ENCODE peak calls at places on chromosome 22, in nine cellular contexts. I is endothelial cell of umbilical vein; K is gastrocnemius medialis; W is CD8-positive, alpha-beta T cell; F is kidney; Q is thoracic aorta; G is neural progenitor cell; L is uterus; D is body of pancreas. E is an unnamed sample.

GRCh38 chr22:46069518-46070214 is 80.7 kb upstream of the PPARA start:
- DNase-seq in G (no peak), K (peak; percentile 91), L (peak; percentile 90), I (peak; percentile 92), Q (peak; percentile 71), W (no peak), D (peak; percentile 95), F (no peak), E (peak; percentile 97)

GRCh38 chr22:27726344-27726725 is 75.2 kb downstream of the MN1 start:
- DNase-seq in Q (no peak), W (no peak), G (no peak), D (no peak), K (no peak), L (no peak), I (no peak), F (no peak), E (no peak)

GRCh38 chr22:27990879-27991278 is 71.8 kb upstream of the PITPNB start:
- DNase-seq in D (peak; percentile 35), I (peak; percentile 48), F (no peak), L (peak; percentile 50), Q (no peak), G (peak; percentile 84), W (no peak), K (peak; percentile 74), E (peak; percentile 33)

GRCh38 chr22:45600791-45601730 is 70.6 kb upstream of the ATXN10 start:
- DNase-seq in I (no peak), F (peak; percentile 70), G (no peak), K (no peak), W (no peak), L (no peak), D (no peak), Q (no peak), E (peak; percentile 22)

GRCh38 chr22:43346521-43346929 is 3.4 kb upstream of the SCUBE1 start:
- DNase-seq in L (peak; percentile 51), Q (no peak), W (peak; percentile 72), K (peak; percentile 21), D (peak; percentile 71), G (peak; percentile 78), I (peak; percentile 29), F (peak; percentile 79), E (peak; percentile 52)

GRCh38 chr22:49461674-49462073 is 366.0 kb downstream of the BRD1 start:
- DNase-seq in F (no peak), W (no peak), L (no peak), K (no peak), I (no peak), Q (no peak), D (no peak), G (no peak), E (no peak)

GRCh38 chr22:34055525-34056200 is 135.4 kb upstream of the LARGE1 start:
- DNase-seq in L (no peak), W (no peak), I (no peak), K (no peak), Q (no peak), G (peak; percentile 72), F (no peak), D (peak; percentile 7), E (peak; percentile 0)

GRCh38 chr22:43128928-43129424 is 14.2 kb downstream of the MCAT start:
- DNase-seq in K (no peak), I (no peak), G (no peak), D (peak; percentile 73), W (no peak), L (no peak), Q (no peak), F (no peak), E (no peak)

GRCh38 chr22:33024626-33025025 is 33.6 kb downstream of the SYN3 start:
- DNase-seq in W (no peak), D (no peak), G (peak; percentile 43), K (no peak), I (no peak), F (no peak), L (no peak), Q (no peak), E (no peak)

GRCh38 chr22:33025675-33026074 is 32.5 kb downstream of the SYN3 start:
- DNase-seq in L (no peak), Q (no peak), I (no peak), W (no peak), D (no peak), G (no peak), K (no peak), F (no peak), E (no peak)

GRCh38 chr22:33020721-33021120 is 37.5 kb downstream of the SYN3 start:
- DNase-seq in F (no peak), G (no peak), K (no peak), D (no peak), Q (no peak), L (no peak), I (no peak), W (no peak), E (no peak)

GRCh38 chr22:33023119-33023827 is 34.9 kb downstream of the SYN3 start:
- DNase-seq in I (no peak), G (no peak), Q (no peak), W (no peak), D (no peak), K (no peak), F (no peak), L (no peak), E (no peak)

DNA sequence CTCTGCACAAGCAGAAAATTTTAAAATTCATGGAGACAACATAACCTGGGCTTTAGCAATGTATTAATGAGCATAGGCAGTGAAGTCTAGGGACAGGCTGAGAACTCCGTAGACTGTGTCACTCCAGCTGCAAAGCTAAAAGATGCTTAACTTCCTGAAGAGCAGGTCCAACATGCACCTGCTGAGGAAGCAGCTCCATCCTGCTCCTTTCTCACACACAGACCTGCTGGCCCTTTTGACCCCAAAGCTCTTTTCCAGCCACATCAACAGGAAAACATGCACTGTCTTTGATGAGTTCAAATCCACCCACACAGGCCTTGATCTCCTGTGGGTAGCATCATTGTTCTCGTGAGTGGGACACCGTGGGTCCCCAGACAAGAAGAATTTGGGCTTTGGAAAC is 36.0 kb downstream of the SYN3 start:
- DNase-seq in D (no peak), K (no peak), G (no peak), Q (no peak), L (no peak), I (no peak), F (no peak), W (no peak), E (no peak)
- H3K27ac ChIP-seq in D (no peak overlapping the region), K (no peak overlapping the region), G (no peak overlapping the region), Q (no peak overlapping the region), L (no peak overlapping the region), I (no peak overlapping the region), F (no peak overlapping the region), W (no peak overlapping the region), E (no peak overlapping the region)

GRCh38 chr22:50577697-50577986 is 585 bp downstream of the CPT1B start:
- DNase-seq in G (no peak), Q (no peak), F (no peak), K (no peak), I (no peak), L (no peak), W (no peak), D (no peak), E (no peak)

GRCh38 chr22:50574383-50574755 is 3.9 kb downstream of the CPT1B start:
- DNase-seq in W (no peak), L (no peak), Q (no peak), G (no peak), D (no peak), F (no peak), I (no peak), K (no peak), E (no peak)

GRCh38 chr22:50575426-50575941 is 2.7 kb downstream of the CPT1B start:
- DNase-seq in D (no peak), L (no peak), G (no peak), I (no peak), F (no peak), K (no peak), Q (no peak), W (no peak), E (no peak)

GRCh38 chr22:50576806-50577696 is 1.2 kb downstream of the CPT1B start:
- DNase-seq in F (no peak), I (no peak), L (no peak), Q (no peak), K (no peak), G (no peak), W (no peak), D (no peak), E (no peak)

DNA sequence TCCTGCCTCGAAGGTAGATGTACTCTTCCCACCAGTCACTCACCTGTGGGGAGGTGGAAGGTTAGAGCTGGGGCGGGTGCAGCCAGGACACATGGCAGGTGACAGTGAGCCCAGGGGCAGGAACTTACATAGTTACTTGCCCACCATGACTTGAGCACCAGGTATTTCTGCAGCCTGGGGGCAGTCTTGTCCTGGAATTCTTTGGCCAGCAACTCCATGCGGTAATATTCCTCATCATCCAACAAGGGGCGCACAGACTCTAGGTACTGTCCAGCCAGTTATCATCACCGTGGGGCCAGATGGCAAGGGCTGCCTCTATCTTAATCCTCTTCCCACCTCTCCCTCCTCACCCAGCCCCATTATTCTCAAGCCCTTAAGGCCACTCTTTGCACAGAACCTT is 2.2 kb downstream of the CPT1B start:
- DNase-seq in L (no peak), D (peak; percentile 34), F (no peak), W (no peak), Q (no peak), G (peak; percentile 61), I (peak; percentile 68), K (no peak), E (peak; percentile 44)
- TF ChIP-seq CTCF in L (no peak), D (no peak), F (no peak), W (no peak), Q (no peak), G (peak; percentile 50), I (peak; percentile 62), K (no peak), E (peak; percentile 50)

GRCh38 chr22:24305260-24305692 is 34.6 kb downstream of the SPECC1L start:
- DNase-seq in L (no peak), G (no peak), F (no peak), Q (no peak), I (peak; percentile 89), K (no peak), W (no peak), D (no peak), E (no peak)

GRCh38 chr22:24304067-24304675 is 33.5 kb downstream of the SPECC1L start:
- DNase-seq in K (no peak), F (no peak), I (no peak), Q (no peak), L (no peak), D (no peak), G (no peak), W (no peak), E (no peak)

GRCh38 chr22:24303007-24303406 is 32.4 kb downstream of the SPECC1L start:
- DNase-seq in K (no peak), W (no peak), D (no peak), Q (no peak), I (no peak), F (no peak), L (no peak), G (no peak), E (no peak)

DNA sequence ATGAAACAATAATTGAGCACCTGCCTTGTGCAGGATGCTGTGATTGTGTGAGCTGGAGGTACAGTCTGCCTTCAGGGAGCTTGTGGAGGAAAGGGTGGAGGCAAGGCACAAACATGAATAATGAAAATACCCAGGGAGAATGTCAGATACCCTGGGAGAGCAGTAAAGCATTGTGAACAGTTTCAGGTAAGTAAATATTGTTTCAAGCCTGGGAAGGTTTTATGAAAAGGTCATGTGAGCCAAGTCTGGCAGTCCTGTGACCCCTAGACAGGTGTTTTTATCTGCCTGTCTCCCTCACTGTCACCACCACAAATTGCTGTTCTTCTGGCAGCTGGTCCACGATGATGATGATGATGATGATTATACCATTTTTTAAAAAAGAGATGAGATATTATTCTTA is 32.0 kb downstream of the SPECC1L start:
- DNase-seq in L (no peak), W (no peak), F (no peak), K (no peak), G (no peak), I (no peak), D (no peak), Q (no peak), E (no peak)
- H3K4me1 ChIP-seq in L (no peaks in the 10 kb centered on the region), W (peaks cover 46% of the 10 kb centered on the region), F (peaks cover 29% of the 10 kb centered on the region), K (peaks cover 55% of the 10 kb centered on the region), G (no peaks in the 10 kb centered on the region), I (peaks cover 39% of the 10 kb centered on the region), D (peaks cover 45% of the 10 kb centered on the region), Q (peaks cover 37% of the 10 kb centered on the region), E (peaks cover 4% of the 10 kb centered on the region)

GRCh38 chr22:30318773-30319419 is 7.8 kb downstream of the TBC1D10A start:
- DNase-seq in K (no peak), Q (no peak), W (no peak), L (no peak), F (no peak), D (no peak), I (no peak), G (peak; percentile 21), E (no peak)

GRCh38 chr22:30315962-30316576 is 10.7 kb downstream of the TBC1D10A start:
- DNase-seq in K (no peak), I (no peak), G (no peak), W (no peak), D (no peak), F (no peak), Q (no peak), L (no peak), E (no peak)

GRCh38 chr22:30314918-30315317 is 11.8 kb downstream of the TBC1D10A start:
- DNase-seq in I (no peak), D (no peak), F (no peak), L (no peak), K (no peak), Q (no peak), G (no peak), W (peak; percentile 43), E (no peak)

GRCh38 chr22:30320021-30320556 is 6.7 kb downstream of the TBC1D10A start:
- DNase-seq in F (no peak), K (no peak), I (no peak), L (no peak), D (no peak), G (no peak), W (no peak), Q (no peak), E (no peak)

GRCh38 chr22:30317778-30318177 is 9.0 kb downstream of the TBC1D10A start:
- DNase-seq in G (no peak), L (no peak), W (no peak), I (no peak), K (no peak), F (no peak), Q (no peak), D (no peak), E (no peak)
- H3K27ac ChIP-seq in G (no peak overlapping the region), L (no peak overlapping the region), W (no peak overlapping the region), I (no peak overlapping the region), K (no peak overlapping the region), F (no peak overlapping the region), Q (no peak overlapping the region), D (peak overlapping the region; percentile 45), E (no peak overlapping the region)